ENCODE peak calls at places on chromosomes 2 and 18, in seven cellular contexts. A is bronchial epithelial cell, G is RWPE1, L is astrocyte, P is tibial artery, R is AG04450, I is mammary epithelial cell. V is an unnamed sample.

GRCh38 chr2:182197529-182197928 is 211.9 kb downstream of the PPP1R1C start:
- DNase-seq in A (no peak), G (no peak), L (no peak), P (no peak), R (no peak), I (no peak), V (no peak)

GRCh38 chr2:129754831-129755230 is 224.6 kb upstream of the RAB6C start:
- DNase-seq in A (no peak), G (no peak), L (no peak), P (no peak), R (no peak), I (no peak), V (no peak)

GRCh38 chr2:154912215-154912614 is 213.7 kb downstream of the KCNJ3 start:
- DNase-seq in A (no peak), G (no peak), L (no peak), P (no peak), R (no peak), I (no peak), V (no peak)

GRCh38 chr2:96514521-96514920 is 9.4 kb upstream of the NEURL3 start:
- DNase-seq in A (peak), G (peak), L (no peak), P (peak), R (no peak), I (peak), V (peak)

GRCh38 chr2:88329815-88330603 is 122.5 kb downstream of the FOXI3 start:
- DNase-seq in A (peak), G (peak), L (peak), P (no peak), R (no peak), I (peak), V (peak)

GRCh38 chr2:27710640-27711430 is 47.1 kb downstream of the SLC4A1AP start:
- DNase-seq in A (peak), G (no peak), L (peak), P (no peak), R (no peak), I (peak), V (peak)

GRCh38 chr2:171824086-171824485 is 70.0 kb downstream of the SLC25A12 start:
- DNase-seq in A (no peak), G (no peak), L (no peak), P (no peak), R (no peak), I (no peak), V (peak)

GRCh38 chr18:58010265-58010664 is 33.8 kb upstream of the NEDD4L start:
- DNase-seq in A (no peak), G (no peak), L (no peak), P (no peak), R (no peak), I (no peak), V (peak)

GRCh38 chr2:142857247-142858154 is 20.0 kb upstream of the KYNU start:
- DNase-seq in A (peak), G (peak), L (no peak), P (no peak), R (no peak), I (peak), V (peak)

GRCh38 chr18:43160509-43160908 is 45.0 kb upstream of the RIT2 start:
- DNase-seq in A (no peak), G (no peak), L (peak), P (no peak), R (no peak), I (peak), V (peak)

GRCh38 chr2:126753501-126754212 is 97.7 kb downstream of the GYPC start:
- DNase-seq in A (no peak), G (no peak), L (no peak), P (no peak), R (no peak), I (no peak), V (no peak)

GRCh38 chr2:240957656-240958365 is 40.6 kb upstream of the SNED1 start:
- DNase-seq in A (no peak), G (no peak), L (no peak), P (peak), R (no peak), I (no peak), V (no peak)

GRCh38 chr2:237459226-237459625 is 27.8 kb upstream of the MLPH start:
- DNase-seq in A (no peak), G (no peak), L (peak), P (no peak), R (no peak), I (no peak), V (no peak)

GRCh38 chr2:54581326-54582039 is 125.4 kb downstream of the SPTBN1 start:
- DNase-seq in A (no peak), G (no peak), L (no peak), P (no peak), R (no peak), I (no peak), V (no peak)

GRCh38 chr18:70555046-70555445 is 266.2 kb downstream of the SOCS6 start:
- DNase-seq in A (peak), G (no peak), L (no peak), P (no peak), R (no peak), I (no peak), V (no peak)

GRCh38 chr2:65762068-65762467 is 329.7 kb upstream of the SPRED2 start:
- DNase-seq in A (no peak), G (no peak), L (no peak), P (no peak), R (no peak), I (no peak), V (no peak)

GRCh38 chr2:70615222-70615621 is 61.6 kb upstream of the TGFA start:
- DNase-seq in A (no peak), G (no peak), L (no peak), P (no peak), R (no peak), I (no peak), V (no peak)

GRCh38 chr2:30396436-30397232 is 50.4 kb upstream of the LCLAT1 start:
- DNase-seq in A (no peak), G (no peak), L (no peak), P (no peak), R (no peak), I (no peak), V (no peak)

GRCh38 chr2:37020887-37021796 is 54.8 kb upstream of the STRN start:
- DNase-seq in A (no peak), G (no peak), L (peak), P (no peak), R (no peak), I (no peak), V (no peak)

GRCh38 chr18:27114842-27115241 is 70.3 kb downstream of the CHST9 start:
- DNase-seq in A (no peak), G (no peak), L (no peak), P (no peak), R (no peak), I (no peak), V (no peak)

GRCh38 chr2:127051116-127051779 is 55.7 kb downstream of the BIN1 start:
- DNase-seq in A (no peak), G (no peak), L (no peak), P (no peak), R (no peak), I (no peak), V (no peak)

GRCh38 chr18:55996726-55997125 is 408.7 kb upstream of the TCF4 start:
- DNase-seq in A (peak), G (no peak), L (no peak), P (no peak), R (no peak), I (no peak), V (no peak)

GRCh38 chr18:23689616-23690504 is 607 bp downstream of the LAMA3 start:
- DNase-seq in A (no peak), G (no peak), L (no peak), P (peak), R (no peak), I (peak), V (no peak)

GRCh38 chr18:34995746-34996145 is 45.5 kb upstream of the MAPRE2 start:
- DNase-seq in A (no peak), G (no peak), L (no peak), P (no peak), R (no peak), I (peak), V (no peak)

GRCh38 chr2:16713011-16713423 is 47.4 kb upstream of the CYRIA start:
- DNase-seq in A (no peak), G (no peak), L (no peak), P (no peak), R (no peak), I (no peak), V (no peak)

GRCh38 chr2:236551843-236552542 is 17.6 kb upstream of the ACKR3 start:
- DNase-seq in A (no peak), G (no peak), L (no peak), P (no peak), R (no peak), I (no peak), V (no peak)

GRCh38 chr2:15808980-15809379 is 131.4 kb upstream of the MYCN start:
- DNase-seq in A (no peak), G (no peak), L (no peak), P (no peak), R (no peak), I (no peak), V (no peak)

GRCh38 chr2:127642706-127643697 is 3.0 kb upstream of the GPR17 start:
- DNase-seq in A (no peak), G (no peak), L (no peak), P (no peak), R (no peak), I (no peak), V (no peak)

GRCh38 chr2:45120546-45120945 is 111.3 kb upstream of the SIX2 start:
- DNase-seq in A (no peak), G (no peak), L (no peak), P (no peak), R (no peak), I (no peak), V (no peak)

GRCh38 chr2:216777637-216778273 is 82.1 kb downstream of the TNP1 start:
- DNase-seq in A (peak), G (peak), L (no peak), P (no peak), R (no peak), I (peak), V (peak)

GRCh38 chr18:75208836-75209128 is 157 bp downstream of the PTGR3 start:
- DNase-seq in A (no peak), G (no peak), L (no peak), P (no peak), R (no peak), I (no peak), V (no peak)

GRCh38 chr18:12422936-12423335 is 15.2 kb downstream of the PRELID3A start:
- DNase-seq in A (no peak), G (no peak), L (no peak), P (no peak), R (no peak), I (no peak), V (no peak)

GRCh38 chr18:12278765-12279682 is 24.9 kb downstream of the CIDEA start:
- DNase-seq in A (peak), G (peak), L (peak), P (peak), R (peak), I (peak), V (peak)

GRCh38 chr18:23684515-23685197 is 4.6 kb upstream of the LAMA3 start:
- DNase-seq in A (peak), G (no peak), L (peak), P (no peak), R (no peak), I (no peak), V (no peak)

GRCh38 chr2:198127627-198128026 is 323.2 kb downstream of the PLCL1 start:
- DNase-seq in A (peak), G (peak), L (peak), P (no peak), R (peak), I (peak), V (peak)
- TF ChIP-seq CTCF in A (peak), G (peak), L (peak), P (peak), R (peak), I (peak), V (peak)

DNA sequence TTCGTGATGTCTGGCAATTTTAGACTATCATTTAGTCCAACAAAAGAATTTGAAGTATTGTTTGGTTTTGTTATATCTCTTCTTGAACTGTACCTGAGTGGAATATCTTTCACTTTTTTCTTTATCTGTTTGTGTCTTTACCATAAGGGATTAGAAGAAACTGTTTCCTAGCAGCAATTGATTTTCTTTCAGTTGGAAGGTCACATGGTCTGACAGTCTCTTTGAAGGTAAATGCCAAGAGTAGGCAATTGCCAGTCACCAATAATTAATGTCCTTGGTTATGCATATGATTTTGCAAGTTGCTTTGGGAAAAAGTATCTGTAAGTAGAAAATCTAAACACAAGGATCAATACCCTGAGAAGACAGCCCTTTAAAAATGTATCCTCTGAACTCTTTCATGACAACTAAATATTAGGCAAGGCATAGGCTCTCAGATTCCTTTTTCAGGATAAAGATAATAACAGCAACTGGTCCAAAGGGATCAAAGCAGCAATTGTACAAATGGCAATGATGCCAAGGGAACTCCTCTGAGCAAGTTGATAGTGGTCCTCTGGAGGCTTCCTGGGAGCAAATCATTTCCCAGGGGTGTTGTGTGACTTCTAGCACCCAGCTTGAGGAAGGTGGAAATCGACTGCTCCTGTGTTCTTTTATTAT is 17.6 kb downstream of the MAP3K19 start:
- DNase-seq in A (no peak), G (no peak), L (no peak), P (no peak), R (no peak), I (no peak), V (no peak)
- TF ChIP-seq CTCF in A (no peak), G (no peak), L (no peak), P (no peak), R (no peak), I (no peak), V (no peak)

DNA sequence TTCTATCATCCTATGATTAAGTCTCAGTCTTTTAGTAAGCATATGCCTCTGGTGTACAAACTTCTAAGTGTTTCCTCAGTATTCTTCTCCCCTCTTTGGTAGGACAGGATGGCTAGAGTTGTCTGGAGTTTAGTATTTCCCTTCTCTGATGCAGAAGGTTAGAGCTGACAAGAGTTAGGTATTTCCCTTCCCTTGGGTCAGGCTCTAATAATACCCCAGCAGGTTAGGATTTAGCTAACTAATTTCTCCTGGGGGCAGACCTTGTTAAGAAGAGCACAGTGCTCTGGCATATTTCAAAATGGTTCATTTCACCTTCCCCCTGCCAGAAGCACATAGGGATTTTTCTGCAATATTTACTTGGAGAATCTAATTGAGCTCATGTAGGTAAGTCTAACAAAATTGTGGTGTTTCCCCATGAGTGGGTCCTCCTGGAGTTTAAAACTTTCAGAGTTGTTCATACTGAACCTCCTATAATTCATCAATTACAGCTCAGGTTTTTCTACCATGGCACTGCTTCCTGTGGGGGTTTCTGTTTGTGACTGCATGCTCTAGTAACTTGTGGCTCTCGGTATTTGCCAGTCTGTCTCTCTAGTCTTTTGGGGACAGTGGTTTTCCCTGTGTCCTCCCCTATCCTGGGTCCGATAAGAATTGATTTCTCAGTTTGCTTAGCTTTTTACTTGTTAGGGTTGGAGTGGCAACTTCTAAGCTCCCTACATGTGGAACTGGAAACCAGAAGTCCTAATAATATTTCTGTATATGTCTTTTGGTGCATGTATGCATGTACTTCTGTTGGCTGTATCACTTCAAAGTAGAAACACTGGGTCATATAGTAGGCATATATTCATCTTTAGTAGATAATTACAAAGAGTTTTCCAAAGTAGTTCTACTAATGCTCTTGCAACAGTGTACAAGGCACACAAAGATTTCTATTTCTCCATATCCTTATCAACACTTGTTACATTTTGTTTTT is 77.7 kb downstream of the GDF7 start:
- DNase-seq in A (no peak), G (no peak), L (no peak), P (no peak), R (no peak), I (no peak), V (no peak)
- TF ChIP-seq CTCF in A (no peak), G (no peak), L (no peak), P (no peak), R (no peak), I (no peak), V (no peak)

GRCh38 chr2:100376836-100377235 is 40.6 kb downstream of the CHST10 start:
- DNase-seq in A (no peak), G (no peak), L (no peak), P (no peak), R (no peak), I (no peak), V (no peak)
- TF ChIP-seq CTCF in A (no peak), G (no peak), L (no peak), P (no peak), R (no peak), I (no peak), V (no peak)

GRCh38 chr18:51197661-51198424 is at the start of gene MEX3C:
- DNase-seq in A (peak), G (peak), L (peak), P (peak), R (peak), I (peak), V (peak)
- TF ChIP-seq CTCF in A (peak), G (peak), L (peak), P (peak), R (peak), I (peak), V (no peak)

DNA sequence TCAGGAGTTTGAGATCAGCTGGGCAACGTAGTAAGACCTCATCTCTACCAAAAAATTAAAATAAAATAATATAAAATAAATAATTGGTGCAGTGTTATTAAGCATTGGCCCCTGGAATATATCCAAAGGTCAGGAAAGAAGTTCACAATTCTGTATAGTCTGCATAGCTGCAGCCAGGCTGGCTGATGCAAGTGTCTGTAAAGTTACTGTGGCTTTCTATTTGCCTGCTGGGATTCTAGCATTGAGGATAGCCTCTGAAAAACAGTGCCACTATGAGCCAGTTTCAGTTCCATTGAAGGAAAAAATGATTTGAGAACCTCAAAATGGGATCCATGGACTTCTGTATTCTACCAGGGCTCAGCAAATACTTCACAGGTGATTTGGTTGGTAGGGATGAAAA is 208.6 kb downstream of the PARD3B start:
- DNase-seq in A (no peak), G (no peak), L (no peak), P (no peak), R (no peak), I (no peak), V (no peak)
- TF ChIP-seq CTCF in A (no peak), G (no peak), L (no peak), P (no peak), R (no peak), I (no peak), V (no peak)